ENCODE peak calls at places on chromosomes 16 and 17, in nine cellular contexts. M is A549; Q is RWPE2; C is neuronal stem cell; V is sigmoid colon; T is kidney; H is CD4-positive, CD25-positive, alpha-beta regulatory T cell; L is cardiac muscle cell; A is hepatocyte. E is an unnamed sample. For H3K4me1, the result is how much of the 10 kb centered on the place peaks cover.

GRCh38 chr16:56637814-56638750 is at the start of gene MT1A:
- DNase-seq in V (peak), H (no peak), C (no peak), M (peak), Q (no peak), A (peak), L (peak), T (peak), E (peak)

GRCh38 chr17:81831957-81832607 is 1.0 kb downstream of the MCRIP1 start:
- DNase-seq in C (no peak), A (no peak), V (no peak), M (no peak), L (no peak), Q (no peak), T (peak), H (peak), E (no peak)

GRCh38 chr16:65123846-65124513 is 2.1 kb upstream of the CDH11 start:
- DNase-seq in C (no peak), M (no peak), T (peak), A (peak), Q (no peak), H (no peak), V (peak), L (no peak), E (peak)

GRCh38 chr17:27259356-27259755 is 34.6 kb upstream of the WSB1 start:
- DNase-seq in V (no peak), A (no peak), H (no peak), L (no peak), M (no peak), C (no peak), T (no peak), Q (no peak), E (no peak)

GRCh38 chr17:43832168-43832975 is 574 bp downstream of the MPP3 start:
- DNase-seq in C (no peak), H (no peak), A (peak), V (peak), L (peak), T (peak), M (peak), Q (peak), E (peak)

GRCh38 chr16:11088432-11088794 is 144.0 kb downstream of the CLEC16A start:
- DNase-seq in H (no peak), C (no peak), V (no peak), Q (no peak), L (no peak), M (no peak), A (no peak), T (no peak), E (peak)

GRCh38 chr16:79798416-79799053 is 198.0 kb upstream of the MAF start:
- DNase-seq in Q (no peak), C (no peak), T (no peak), L (no peak), H (no peak), A (no peak), M (no peak), V (no peak), E (no peak)

GRCh38 chr17:2190014-2190413 is 113.6 kb downstream of the SMG6 start:
- DNase-seq in C (no peak), H (no peak), M (no peak), A (no peak), L (peak), Q (no peak), T (no peak), V (no peak), E (peak)

DNA sequence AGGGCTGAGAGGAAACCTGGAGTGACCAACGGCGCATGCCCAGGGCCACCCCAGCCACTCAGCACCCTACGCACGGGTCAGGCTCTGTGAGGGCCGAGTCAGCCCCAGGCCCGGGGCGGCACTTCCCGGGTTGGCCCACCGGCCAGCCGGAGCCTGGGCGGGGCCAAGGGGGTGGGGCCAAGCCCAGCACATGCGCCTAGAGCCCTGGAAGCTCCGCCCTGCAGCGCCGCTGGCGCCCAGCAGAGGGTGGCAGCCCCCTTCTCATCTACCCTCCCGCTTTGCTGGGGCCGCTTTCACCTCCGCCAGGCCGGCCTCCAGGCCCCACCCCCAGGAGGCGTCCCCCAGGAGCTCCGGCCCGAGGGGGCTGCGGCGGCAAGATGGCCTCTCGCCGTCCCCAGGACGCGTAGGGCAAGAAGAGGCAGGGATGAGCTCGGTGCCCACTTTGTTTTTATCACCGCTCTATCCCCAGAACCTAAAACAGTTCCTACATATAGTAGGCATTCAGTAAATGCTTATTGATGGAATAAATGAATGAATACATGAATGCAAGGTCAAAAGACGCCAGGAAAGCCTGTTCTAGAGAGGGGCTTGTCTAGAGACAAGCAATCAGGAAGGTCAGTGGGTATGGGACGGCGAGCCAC is 31.3 kb downstream of the MYO18A start:
- DNase-seq in T (peak), C (peak), M (peak), Q (peak), A (peak), V (peak), L (peak), H (peak), E (peak)
- H3K4me1 ChIP-seq in T (under half), C (under half), M (half or more), Q (under half), A (under half), V (under half), L (under half), H (under half), E (under half)

GRCh38 chr16:73071131-73071940 is 23.4 kb upstream of the ZFHX3 start:
- DNase-seq in H (no peak), V (peak), C (peak), L (peak), M (no peak), T (peak), A (peak), Q (no peak), E (peak)
- H3K27ac ChIP-seq in H (no peak), V (peak), C (no peak), L (peak), M (peak), T (peak), A (peak), Q (peak), E (peak)

DNA sequence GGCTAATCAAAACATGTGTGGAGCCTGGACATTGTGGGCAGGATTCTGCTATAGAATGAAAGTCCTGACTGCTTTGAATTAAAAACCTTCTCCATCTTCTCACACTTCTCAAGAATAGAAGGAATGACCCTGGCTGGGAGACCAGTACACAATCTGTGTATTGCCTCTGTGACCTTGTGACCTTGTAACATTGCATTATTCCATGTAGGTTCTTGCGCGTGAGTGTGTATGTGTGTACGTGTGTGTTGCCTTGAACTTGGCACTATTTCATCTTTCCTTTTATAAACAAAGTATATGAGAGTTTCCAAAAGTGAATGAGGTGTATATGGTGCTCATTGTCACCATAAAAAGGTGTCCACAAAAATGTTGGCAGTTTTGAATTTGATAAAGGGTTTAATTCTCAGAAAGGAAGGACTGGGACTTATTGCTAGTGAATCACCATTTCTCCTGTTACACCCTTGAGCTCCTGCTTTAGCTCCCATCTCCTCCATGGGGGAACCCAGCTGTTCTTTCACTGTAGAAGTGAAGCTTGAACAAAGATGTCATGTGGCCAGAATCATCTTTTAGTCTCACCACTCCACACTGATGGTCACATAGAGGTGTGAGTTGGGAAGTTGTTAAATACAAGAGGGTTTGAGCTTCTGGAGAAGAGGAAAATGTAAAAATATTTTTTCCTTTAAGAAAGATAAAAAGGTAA is 244.9 kb downstream of the FTO start:
- DNase-seq in L (no peak), T (no peak), H (no peak), Q (no peak), M (no peak), V (no peak), A (no peak), C (no peak), E (no peak)
- H3K4me1 ChIP-seq in L (under half), T (under half), H (under half), Q (under half), M (under half), V (under half), A (under half), C (under half), E (under half)

GRCh38 chr17:953767-954166 is 25.8 kb downstream of the NXN start:
- DNase-seq in L (no peak), Q (no peak), T (peak), H (no peak), V (no peak), A (no peak), C (no peak), M (no peak), E (peak)

GRCh38 chr17:949623-950338 is 29.8 kb downstream of the NXN start:
- DNase-seq in A (no peak), H (no peak), C (peak), M (no peak), L (no peak), T (peak), Q (no peak), V (no peak), E (no peak)

GRCh38 chr17:948284-948852 is 31.2 kb downstream of the NXN start:
- DNase-seq in T (peak), Q (no peak), A (no peak), L (no peak), H (no peak), C (no peak), V (peak), M (no peak), E (peak)

GRCh38 chr17:954431-955164 is 25.0 kb downstream of the NXN start:
- DNase-seq in M (peak), C (no peak), L (peak), H (no peak), A (peak), T (peak), V (no peak), Q (no peak), E (no peak)

DNA sequence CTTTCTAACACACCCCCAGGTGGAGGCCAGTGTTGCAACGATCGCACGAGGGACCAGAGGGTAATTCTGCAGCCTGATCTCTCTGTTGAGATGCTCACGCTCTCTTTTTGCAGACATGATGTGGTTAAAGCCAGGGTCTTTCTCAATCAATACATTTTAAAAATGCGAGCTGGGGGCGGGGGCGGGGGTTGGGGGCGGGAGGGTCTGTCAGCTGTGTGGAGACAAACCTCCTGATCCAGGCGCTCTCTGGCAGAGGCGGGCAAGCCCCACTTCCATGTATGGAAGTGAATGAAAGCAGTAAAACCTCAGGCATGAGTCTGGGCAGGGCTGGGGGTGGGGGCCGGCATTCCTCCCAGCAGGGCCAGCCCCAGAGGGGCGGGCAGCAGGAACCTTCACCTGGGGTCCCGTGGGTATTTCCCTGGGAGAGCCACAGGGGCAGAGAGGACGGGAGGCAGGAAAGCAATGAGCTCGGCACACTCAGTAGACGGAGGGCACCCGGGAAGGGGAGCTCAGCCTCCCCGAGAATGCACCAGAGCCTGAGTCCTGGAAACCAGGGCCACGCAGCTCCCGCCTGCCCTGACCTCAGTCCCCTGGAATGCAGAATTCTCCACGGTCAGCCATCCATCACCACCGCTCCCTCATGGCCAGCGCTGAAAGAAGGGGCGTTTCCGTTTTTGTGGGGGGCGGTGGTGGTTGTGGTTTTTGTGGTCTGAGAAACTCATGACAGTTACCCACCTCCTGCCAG is 28.0 kb downstream of the NXN start:
- DNase-seq in M (peak), L (peak), Q (peak), H (no peak), A (peak), V (peak), C (peak), T (peak), E (peak)
- H3K27ac ChIP-seq in M (peak), L (peak), Q (peak), H (no peak), A (peak), V (peak), C (peak), T (peak), E (no peak)

DNA sequence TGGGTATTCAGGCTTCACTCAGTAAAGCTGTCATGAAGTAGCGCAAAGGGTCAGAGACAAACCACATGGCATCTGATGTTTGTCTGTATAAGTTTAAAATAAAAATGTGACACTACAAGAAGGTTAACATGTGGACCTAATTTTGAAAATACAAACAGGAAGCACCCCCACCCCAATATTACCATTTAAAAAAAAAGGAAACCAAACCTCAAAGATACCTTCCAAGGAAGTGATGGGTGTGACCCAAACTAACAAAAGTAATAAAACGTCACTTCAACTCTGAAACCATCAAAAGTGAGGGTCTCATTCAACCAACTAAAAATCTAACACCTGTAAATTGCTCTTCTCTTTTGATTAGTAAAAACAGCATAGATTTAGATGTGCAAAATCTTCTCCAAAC is 3.6 kb downstream of the STAT5B start:
- DNase-seq in Q (no peak), L (no peak), C (no peak), A (no peak), T (no peak), M (no peak), V (no peak), H (peak), E (no peak)
- H3K4me1 ChIP-seq in Q (under half), L (under half), C (under half), A (under half), T (under half), M (half or more), V (half or more), H (half or more), E (under half)

DNA sequence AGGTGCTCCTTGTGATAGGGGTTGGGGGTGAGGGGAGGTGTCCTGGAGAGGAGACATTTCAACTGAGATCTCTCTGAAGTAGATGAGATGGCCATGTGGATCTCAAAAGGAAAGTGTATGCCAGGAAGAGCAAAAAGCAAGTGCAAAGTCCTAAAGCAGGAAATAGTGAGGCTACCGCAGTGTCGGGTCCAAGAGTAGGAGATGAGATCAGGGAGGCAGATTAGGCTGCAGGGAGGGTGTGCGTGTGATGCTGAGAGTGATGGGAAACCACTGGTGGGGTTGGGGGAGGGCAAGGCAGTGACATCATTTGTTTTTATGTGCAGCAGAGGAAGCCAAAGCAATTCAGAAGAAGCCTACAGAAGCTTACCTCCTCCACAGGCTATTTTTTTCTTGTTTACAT is 28.5 kb downstream of the CDH13 start:
- DNase-seq in C (no peak), A (peak), V (peak), T (no peak), H (peak), Q (no peak), L (peak), M (no peak), E (no peak)
- H3K27ac ChIP-seq in C (no peak), A (no peak), V (no peak), T (no peak), H (peak), Q (peak), L (no peak), M (no peak), E (no peak)

DNA sequence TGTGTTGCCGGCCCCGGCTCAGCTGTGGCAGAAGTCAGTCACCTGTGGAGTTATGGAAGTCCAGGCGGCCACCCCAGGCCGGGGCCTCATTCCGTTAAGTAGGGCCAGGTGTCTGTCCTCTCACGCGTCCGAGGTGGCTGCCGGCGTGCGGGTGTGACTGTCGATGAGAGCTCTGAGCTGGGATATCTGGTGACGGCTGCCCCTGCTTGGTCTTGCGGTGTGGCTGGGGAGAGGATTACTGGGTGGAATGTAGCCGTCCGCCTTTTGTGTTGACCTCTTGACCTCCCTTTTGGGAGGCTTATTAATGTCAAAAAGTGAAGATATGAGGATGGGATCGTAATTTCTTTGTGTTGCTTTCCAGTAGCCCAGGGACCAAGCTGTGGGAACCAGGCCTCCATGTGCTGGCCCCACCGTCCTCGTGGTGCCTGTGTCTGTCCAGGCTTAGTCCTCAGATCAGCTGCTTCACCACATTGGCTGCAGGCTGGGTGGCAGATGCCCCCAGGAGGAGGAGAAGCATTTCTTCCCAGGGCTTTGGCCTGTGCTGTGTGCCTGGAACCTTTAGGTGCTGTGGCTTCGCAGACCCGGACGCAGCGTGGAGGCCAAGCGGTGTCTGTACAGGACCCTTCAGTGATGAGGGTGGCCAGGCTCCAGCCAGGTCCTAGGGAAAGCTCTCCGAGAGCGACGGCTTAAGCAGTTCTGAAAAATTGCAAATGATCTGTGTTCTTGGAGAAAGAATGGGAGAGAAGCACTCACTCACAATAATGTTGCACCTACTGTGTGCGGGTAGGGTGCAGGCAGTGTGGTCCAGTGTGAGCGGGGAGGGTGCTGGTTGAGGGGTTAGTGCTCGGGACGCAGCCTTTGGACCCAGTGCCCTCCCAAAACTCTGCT is 23.2 kb upstream of the ZNF750 start:
- DNase-seq in T (peak), C (no peak), Q (peak), A (no peak), M (no peak), H (no peak), V (no peak), L (no peak), E (peak)
- H3K4me1 ChIP-seq in T (under half), C (under half), Q (under half), A (under half), M (under half), H (half or more), V (under half), L (half or more), E (under half)

E was measured in right cardiac atrium.